ENCODE peak calls at places on chromosomes 4 and X, in six cellular contexts. F, H, I, K, P and J are unnamed samples.

GRCh38 chr4:148800943-148801342 is 358.7 kb upstream of the NR3C2 start:
- DNase-seq in F (no peak), P (no peak), H (no peak), I (peak), K (peak), J (no peak)

GRCh38 chr4:5890063-5890727 is 2.7 kb downstream of the CRMP1 start:
- DNase-seq in I (no peak), F (no peak), P (no peak), K (no peak), H (no peak), J (no peak)

GRCh38 chrX:136417806-136418205 is 69.9 kb upstream of the BRS3 start:
- DNase-seq in F (no peak), K (no peak), H (no peak), P (no peak), I (no peak), J (no peak)

GRCh38 chrX:8364369-8365141 is 100.1 kb upstream of the VCX3B start:
- DNase-seq in K (no peak), F (no peak), P (no peak), H (no peak), I (peak), J (no peak)

GRCh38 chr4:153209410-153209809 is 5.2 kb downstream of the TRIM2 start:
- DNase-seq in F (no peak), P (no peak), H (no peak), I (no peak), K (no peak), J (no peak)

GRCh38 chr4:87679449-87680169 is 29.5 kb downstream of the DMP1 start:
- DNase-seq in P (no peak), I (peak), H (peak), F (peak), K (no peak), J (peak)

GRCh38 chr4:182478475-182478874 is 235.3 kb downstream of the TENM3 start:
- DNase-seq in K (no peak), F (no peak), I (peak), P (no peak), H (no peak), J (peak)

GRCh38 chrX:39149761-39150160 is 348.5 kb downstream of the MID1IP1 start:
- DNase-seq in I (peak), H (peak), P (peak), F (peak), K (peak), J (peak)

GRCh38 chr4:42586775-42587174 is 70.1 kb downstream of the ATP8A1 start:
- DNase-seq in K (no peak), H (no peak), P (no peak), F (no peak), I (no peak), J (no peak)

GRCh38 chrX:131783555-131784338 is 239.4 kb upstream of the STK26 start:
- DNase-seq in H (peak), K (no peak), P (no peak), F (peak), I (no peak), J (no peak)

GRCh38 chr4:138494931-138495330 is 252.8 kb upstream of the SLC7A11 start:
- DNase-seq in I (peak), K (no peak), F (no peak), P (no peak), H (no peak), J (no peak)

GRCh38 chrX:39063037-39063436 is 261.8 kb downstream of the MID1IP1 start:
- DNase-seq in I (peak), H (peak), F (no peak), P (peak), K (no peak), J (no peak)

GRCh38 chrX:134737061-134737460 is 78.8 kb upstream of the PLAC1 start:
- DNase-seq in F (no peak), I (no peak), H (no peak), P (peak), K (no peak), J (no peak)

GRCh38 chr4:139665690-139666529 is at the start of gene MGST2:
- DNase-seq in K (peak), F (peak), H (peak), I (peak), P (peak), J (peak)

GRCh38 chr4:22515145-22515887 is 550 bp downstream of the ADGRA3 start:
- DNase-seq in I (peak), F (peak), K (peak), H (peak), P (peak), J (peak)

GRCh38 chrX:87697409-87697808 is 179.8 kb downstream of the KLHL4 start:
- DNase-seq in P (no peak), K (no peak), F (no peak), I (no peak), H (no peak), J (no peak)

GRCh38 chr4:80362578-80363181 is 27.1 kb downstream of the CFAP299 start:
- DNase-seq in H (peak), F (no peak), K (no peak), I (peak), P (no peak), J (no peak)

GRCh38 chr4:110475881-110476818 is at the start of gene ENPEP:
- DNase-seq in H (no peak), P (no peak), I (no peak), K (no peak), F (no peak), J (no peak)

GRCh38 chr4:91681544-91681943 is 622.2 kb upstream of the GRID2 start:
- DNase-seq in K (no peak), H (no peak), P (no peak), I (no peak), F (no peak), J (no peak)

GRCh38 chr4:123064390-123064789 is 142.0 kb upstream of the NUDT6 start:
- DNase-seq in F (no peak), I (no peak), P (no peak), H (no peak), K (no peak), J (no peak)

GRCh38 chrX:103656623-103657022 is 27.8 kb downstream of the TCEAL1 start:
- DNase-seq in F (no peak), P (no peak), K (no peak), H (peak), I (no peak), J (peak)

GRCh38 chrX:52425710-52426245 is 57.0 kb downstream of the XAGE2 start:
- DNase-seq in P (no peak), K (no peak), F (no peak), H (no peak), I (no peak), J (no peak)

GRCh38 chr4:26490111-26490979 is at the start of gene CCKAR:
- DNase-seq in K (no peak), I (no peak), P (no peak), H (no peak), F (no peak), J (no peak)

GRCh38 chr4:6885953-6886557 is 23.6 kb upstream of the TBC1D14 start:
- DNase-seq in F (peak), K (peak), P (peak), I (peak), H (peak), J (no peak)

GRCh38 chr4:134773497-134774000 is 572.0 kb upstream of the PABPC4L start:
- DNase-seq in F (no peak), P (no peak), I (no peak), K (no peak), H (no peak), J (no peak)

GRCh38 chr4:53507671-53508286 is 83.5 kb downstream of the LNX1 start:
- DNase-seq in P (no peak), I (no peak), H (no peak), K (peak), F (no peak), J (peak)

GRCh38 chr4:182745268-182745667 is 171.9 kb downstream of the DCTD start:
- DNase-seq in H (no peak), P (no peak), I (no peak), F (no peak), K (no peak), J (no peak)

GRCh38 chr4:95107635-95108034 is 349.9 kb downstream of the BMPR1B start:
- DNase-seq in K (peak), H (no peak), I (no peak), F (no peak), P (no peak), J (no peak)

GRCh38 chrX:45077748-45078424 is 122.8 kb downstream of the DIPK2B start:
- DNase-seq in I (no peak), F (no peak), H (no peak), K (no peak), P (no peak), J (no peak)

GRCh38 chrX:30278365-30278764 is 30.8 kb downstream of the NR0B1 start:
- DNase-seq in F (peak), I (no peak), K (no peak), H (peak), P (no peak), J (no peak)

GRCh38 chrX:47316276-47317025 is 53.9 kb upstream of the ZNF157 start:
- DNase-seq in I (no peak), K (no peak), F (no peak), H (peak), P (no peak), J (no peak)

GRCh38 chr4:79025170-79025569 is 85.9 kb upstream of the PAQR3 start:
- DNase-seq in I (no peak), H (no peak), P (no peak), F (no peak), K (no peak), J (no peak)

GRCh38 chr4:16794816-16795445 is 103.5 kb downstream of the LDB2 start:
- DNase-seq in K (peak), I (peak), P (peak), H (peak), F (peak), J (peak)

GRCh38 chr4:163607292-163607691 is 112.8 kb downstream of the TMA16 start:
- DNase-seq in K (no peak), I (no peak), H (no peak), F (no peak), P (no peak), J (no peak)

GRCh38 chr4:187656953-187657352 is 338.6 kb upstream of the ZFP42 start:
- DNase-seq in P (no peak), H (no peak), I (no peak), F (no peak), K (no peak), J (no peak)

GRCh38 chr4:10085386-10085785 is 31.2 kb downstream of the WDR1 start:
- DNase-seq in P (no peak), I (no peak), H (peak), K (no peak), F (peak), J (no peak)

GRCh38 chr4:10082459-10083272 is 33.9 kb downstream of the WDR1 start:
- DNase-seq in F (no peak), P (no peak), I (no peak), H (no peak), K (peak), J (no peak)

GRCh38 chr4:10083331-10083769 is 33.2 kb downstream of the WDR1 start:
- DNase-seq in P (no peak), K (no peak), I (no peak), H (peak), F (no peak), J (no peak)

GRCh38 chr4:10084651-10085320 is 31.8 kb downstream of the WDR1 start:
- DNase-seq in H (peak), P (no peak), F (peak), K (no peak), I (no peak), J (no peak)

DNA sequence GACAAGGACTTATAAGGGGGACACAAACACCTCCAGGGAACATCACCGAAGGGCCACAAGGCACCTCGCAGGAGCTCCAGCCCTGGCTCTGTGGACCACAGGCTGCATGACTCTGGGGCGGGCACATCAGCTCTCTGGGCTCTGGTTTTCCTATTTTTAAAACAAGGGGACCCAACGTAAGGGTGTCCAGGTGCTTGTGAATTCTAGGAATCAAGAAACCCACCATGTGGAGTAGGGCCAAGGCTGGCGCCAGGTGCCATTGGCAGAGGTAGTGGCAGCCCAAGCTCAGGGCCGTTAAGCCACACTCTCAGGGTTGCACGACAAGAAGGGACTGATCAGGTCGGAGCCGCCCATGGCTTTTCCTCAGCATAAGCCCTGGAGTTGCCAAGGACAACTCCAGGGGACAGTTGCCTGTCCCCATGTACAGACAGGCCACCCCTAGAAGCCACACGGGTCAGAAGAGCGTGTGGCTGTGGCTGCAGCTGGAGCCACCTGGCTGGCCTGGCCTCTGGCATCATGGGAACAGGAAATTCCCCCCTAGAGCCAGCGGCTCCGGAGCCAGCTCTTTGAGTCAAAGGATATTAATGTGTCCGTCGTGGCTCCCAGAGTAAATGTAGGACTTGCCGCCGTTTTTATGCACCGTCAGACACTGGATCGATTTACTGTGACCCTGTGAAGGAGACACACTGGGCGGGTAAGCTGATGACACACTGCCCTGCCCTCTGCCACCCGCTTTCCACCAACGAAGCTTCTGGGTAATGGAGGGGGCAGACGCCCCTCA is 32.5 kb downstream of the WDR1 start:
- DNase-seq in F (no peak), P (no peak), H (peak), I (no peak), K (no peak), J (no peak)
- TF ChIP-seq POLR2A in F (no peak), P (no peak), H (no peak), I (no peak), K (no peak), J (no peak)

GRCh38 chrX:11352296-11352741 is 59.1 kb downstream of the AMELX start:
- DNase-seq in K (no peak), F (no peak), P (no peak), I (no peak), H (no peak), J (no peak)
- TF ChIP-seq POLR2A in K (no peak), F (no peak), P (no peak), I (no peak), H (no peak), J (no peak)

GRCh38 chr4:10090467-10091250 is 25.9 kb downstream of the WDR1 start:
- DNase-seq in H (no peak), P (no peak), F (no peak), I (no peak), K (no peak), J (no peak)
- TF ChIP-seq POLR2A in H (no peak), P (no peak), F (no peak), I (no peak), K (no peak), J (no peak)

GRCh38 chrX:153626863-153627674 is 19.9 kb upstream of the DUSP9 start:
- DNase-seq in I (no peak), H (no peak), F (peak), K (no peak), P (no peak), J (no peak)
- TF ChIP-seq POLR2A in I (no peak), H (no peak), F (no peak), K (no peak), P (no peak), J (no peak)

DNA sequence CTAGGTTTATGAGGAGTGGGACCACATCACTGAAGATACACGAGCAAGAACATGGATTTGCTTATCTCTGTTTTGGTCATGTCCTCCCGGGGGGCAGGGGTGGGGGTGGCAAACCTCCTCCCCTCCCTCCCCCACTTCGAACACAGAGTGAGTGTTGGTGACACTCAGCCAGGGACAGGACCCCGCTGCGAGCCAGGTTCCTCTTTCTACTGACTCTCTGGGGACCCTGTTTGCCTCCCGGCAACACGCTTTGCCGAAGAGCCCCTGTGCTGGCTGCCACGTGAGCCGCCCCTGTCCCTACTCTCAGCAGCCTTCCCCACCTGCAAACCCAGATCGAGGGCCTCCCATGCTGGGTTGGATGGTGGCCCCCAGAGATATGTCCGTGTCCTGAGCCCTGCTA is 34.7 kb downstream of the P2RY8 start:
- DNase-seq in P (no peak), F (no peak), H (no peak), I (peak), K (no peak), J (no peak)
- TF ChIP-seq POLR2A in P (no peak), F (no peak), H (no peak), I (no peak), K (no peak), J (no peak)

DNA sequence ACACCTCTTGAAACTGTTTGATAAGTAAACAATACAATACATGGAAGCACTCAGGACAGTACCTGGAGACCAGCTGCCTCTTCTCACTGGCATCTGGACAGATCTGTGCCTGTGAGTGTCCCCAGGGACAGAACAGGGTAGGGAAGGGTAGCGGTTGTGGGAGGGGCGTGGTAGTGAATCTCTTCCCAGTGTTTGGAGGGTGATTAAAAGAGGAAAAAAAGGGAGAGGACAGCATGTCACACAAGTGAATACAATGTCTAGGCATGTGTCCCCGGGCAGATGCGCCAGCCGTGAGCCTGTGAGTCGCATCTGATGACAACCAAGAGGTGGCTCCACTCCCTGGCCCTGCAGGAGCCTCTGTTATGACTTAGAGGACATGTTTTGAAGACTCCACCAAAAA is 138.8 kb upstream of the MSX1 start:
- DNase-seq in P (no peak), K (no peak), H (no peak), F (no peak), I (no peak), J (no peak)
- TF ChIP-seq POLR2A in P (no peak), K (no peak), H (no peak), F (no peak), I (no peak), J (no peak)